ENCODE peak calls at places on chromosomes 13 and 19, in four cellular contexts. W is Panc1, Z is GM12878, R is transverse colon. G is an unnamed sample. For H3K4me1, the result is how much of the 10 kb centered on the place peaks cover.

GRCh38 chr19:49339364-49340068 is 4.3 kb downstream of the CD37 start:
- DNase-seq in W (no peak), Z (no peak), R (peak), G (peak)

GRCh38 chr19:56639217-56639616 is 3.7 kb upstream of the SMIM17 start:
- DNase-seq in W (no peak), Z (no peak), R (no peak), G (no peak)

GRCh38 chr13:111031531-111031961 is 83.6 kb upstream of the ARHGEF7 start:
- DNase-seq in W (no peak), Z (no peak), R (peak), G (no peak)

GRCh38 chr19:45558399-45558878 is 26.2 kb downstream of the OPA3 start:
- DNase-seq in W (no peak), Z (no peak), R (peak), G (no peak)

GRCh38 chr13:92573467-92574057 is 653.0 kb upstream of the GPC6 start:
- DNase-seq in W (no peak), Z (no peak), R (no peak), G (no peak)

GRCh38 chr19:34960103-34960805 is 3.8 kb downstream of the ZNF792 start:
- DNase-seq in W (no peak), Z (no peak), R (no peak), G (no peak)

GRCh38 chr19:50334741-50335421 is 5.7 kb upstream of the KCNC3 start:
- DNase-seq in W (no peak), Z (no peak), R (no peak), G (no peak)

GRCh38 chr19:38033658-38034150 is 126.7 kb downstream of the SIPA1L3 start:
- DNase-seq in W (no peak), Z (peak), R (peak), G (no peak)

GRCh38 chr13:110047511-110047910 is 259.4 kb downstream of the COL4A1 start:
- DNase-seq in W (no peak), Z (no peak), R (no peak), G (no peak)

GRCh38 chr13:101520672-101521071 is 68.2 kb downstream of the ITGBL1 start:
- DNase-seq in W (no peak), Z (no peak), R (no peak), G (no peak)

GRCh38 chr19:42442833-42443232 is at the start of gene CXCL17:
- DNase-seq in W (no peak), Z (no peak), R (no peak), G (no peak)

GRCh38 chr19:37931941-37932655 is 25.1 kb downstream of the SIPA1L3 start:
- DNase-seq in W (peak), Z (no peak), R (peak), G (peak)

GRCh38 chr19:54418030-54418929 is 3.0 kb downstream of the TTYH1 start:
- DNase-seq in W (no peak), Z (no peak), R (no peak), G (no peak)

GRCh38 chr13:51207881-51208280 is 14.3 kb upstream of the FAM124A start:
- DNase-seq in W (no peak), Z (no peak), R (no peak), G (no peak)

GRCh38 chr19:4064551-4065260 is 2.0 kb downstream of the ZBTB7A start:
- DNase-seq in W (no peak), Z (no peak), R (peak), G (peak)

GRCh38 chr19:39937792-39938191 is 3.4 kb upstream of the FCGBP start:
- DNase-seq in W (no peak), Z (no peak), R (no peak), G (no peak)

GRCh38 chr13:32330438-32330837 is 15.1 kb downstream of the BRCA2 start:
- DNase-seq in W (no peak), Z (no peak), R (no peak), G (no peak)

GRCh38 chr19:58550362-58551122 is 4.4 kb downstream of the CHMP2A start:
- DNase-seq in W (no peak), Z (no peak), R (no peak), G (no peak)

GRCh38 chr13:47334173-47334572 is 437.3 kb upstream of the HTR2A start:
- DNase-seq in W (no peak), Z (no peak), R (no peak), G (peak)

GRCh38 chr19:55590621-55591020 is 8.7 kb downstream of the FIZ1 start:
- DNase-seq in W (no peak), Z (no peak), R (no peak), G (no peak)

GRCh38 chr13:106865706-106866288 is 297.9 kb upstream of the ARGLU1 start:
- DNase-seq in W (no peak), Z (no peak), R (no peak), G (no peak)

GRCh38 chr19:18589380-18590272 is 1.0 kb downstream of the REX1BD start:
- DNase-seq in W (peak), Z (no peak), R (peak), G (peak)

GRCh38 chr13:45108716-45109706 is 11.3 kb upstream of the GTF2F2 start:
- DNase-seq in W (no peak), Z (peak), R (peak), G (no peak)

GRCh38 chr13:29800687-29801086 is 49.7 kb downstream of the UBL3 start:
- DNase-seq in W (no peak), Z (no peak), R (no peak), G (no peak)

GRCh38 chr19:49614096-49614857 is 23.3 kb downstream of the PRR12 start:
- DNase-seq in W (peak), Z (no peak), R (no peak), G (no peak)

GRCh38 chr13:46575321-46575721 is 22.4 kb downstream of the LRCH1 start:
- DNase-seq in W (no peak), Z (peak), R (no peak), G (no peak)

GRCh38 chr13:91904597-91904996 is 506.2 kb downstream of the GPC5 start:
- DNase-seq in W (no peak), Z (peak), R (no peak), G (no peak)

GRCh38 chr19:55641376-55642152 is 762 bp downstream of the ZNF580 start:
- DNase-seq in W (no peak), Z (no peak), R (no peak), G (no peak)

GRCh38 chr13:39787086-39787487 is 131.6 kb downstream of the COG6 start:
- DNase-seq in W (no peak), Z (no peak), R (no peak), G (no peak)

GRCh38 chr13:32650705-32651311 is 64.6 kb downstream of the PDS5B start:
- DNase-seq in W (no peak), Z (peak), R (peak), G (no peak)

GRCh38 chr13:43433691-43434121 is 353.1 kb downstream of the ENOX1 start:
- DNase-seq in W (no peak), Z (no peak), R (no peak), G (no peak)

GRCh38 chr19:53463263-53463662 is 4.3 kb upstream of the ZNF813 start:
- DNase-seq in W (no peak), Z (no peak), R (peak), G (no peak)

GRCh38 chr13:76809369-76809768 is 76.8 kb downstream of the KCTD12 start:
- DNase-seq in W (no peak), Z (no peak), R (no peak), G (no peak)

GRCh38 chr13:99617474-99618255 is 116.4 kb downstream of the TM9SF2 start:
- DNase-seq in W (peak), Z (no peak), R (peak), G (no peak)

GRCh38 chr13:24740014-24740890 is 23.7 kb upstream of the RNF17 start:
- DNase-seq in W (no peak), Z (no peak), R (no peak), G (no peak)

GRCh38 chr19:8332976-8333770 is 9.9 kb downstream of the KANK3 start:
- DNase-seq in W (no peak), Z (no peak), R (no peak), G (no peak)

GRCh38 chr19:49422407-49423277 is 599 bp downstream of the PTH2 start:
- DNase-seq in W (no peak), Z (no peak), R (no peak), G (no peak)

GRCh38 chr19:34428549-34429285 is 536 bp downstream of the UBA2 start:
- DNase-seq in W (no peak), Z (no peak), R (peak), G (no peak)

GRCh38 chr13:108816381-108816780 is 187.0 kb downstream of the MYO16 start:
- DNase-seq in W (no peak), Z (no peak), R (no peak), G (no peak)

GRCh38 chr13:28220166-28220565 is 81.8 kb downstream of the PAN3 start:
- DNase-seq in W (no peak), Z (no peak), R (no peak), G (no peak)

GRCh38 chr19:28150129-28150528 is 1062.8 kb downstream of the UQCRFS1 start:
- DNase-seq in W (no peak), Z (no peak), R (no peak), G (no peak)

GRCh38 chr19:28154077-28154476 is 1058.9 kb downstream of the UQCRFS1 start:
- DNase-seq in W (no peak), Z (no peak), R (no peak), G (no peak)

DNA sequence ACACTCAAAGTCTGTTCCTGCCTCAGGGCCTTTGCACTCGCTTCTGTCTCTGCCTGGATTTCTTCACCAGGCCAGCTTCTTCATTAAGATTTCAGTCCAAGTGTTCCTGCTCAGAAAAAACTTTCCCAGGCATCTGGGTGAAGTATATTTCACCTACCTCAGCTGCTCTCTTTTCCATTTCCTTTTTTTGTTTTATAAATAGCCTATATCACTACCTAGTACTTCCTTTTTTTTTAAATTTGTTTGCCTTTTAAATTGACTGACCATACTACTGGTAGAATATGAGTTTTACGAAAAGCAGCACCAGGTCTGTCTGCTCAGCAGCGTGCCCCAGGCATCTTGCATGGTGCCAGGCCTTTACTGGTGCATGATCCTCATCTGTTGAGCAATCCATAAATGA is 1064.4 kb downstream of the UQCRFS1 start:
- DNase-seq in W (no peak), Z (no peak), R (no peak), G (no peak)
- H3K4me1 ChIP-seq in W (under half), Z (under half), R (under half), G (under half)

DNA sequence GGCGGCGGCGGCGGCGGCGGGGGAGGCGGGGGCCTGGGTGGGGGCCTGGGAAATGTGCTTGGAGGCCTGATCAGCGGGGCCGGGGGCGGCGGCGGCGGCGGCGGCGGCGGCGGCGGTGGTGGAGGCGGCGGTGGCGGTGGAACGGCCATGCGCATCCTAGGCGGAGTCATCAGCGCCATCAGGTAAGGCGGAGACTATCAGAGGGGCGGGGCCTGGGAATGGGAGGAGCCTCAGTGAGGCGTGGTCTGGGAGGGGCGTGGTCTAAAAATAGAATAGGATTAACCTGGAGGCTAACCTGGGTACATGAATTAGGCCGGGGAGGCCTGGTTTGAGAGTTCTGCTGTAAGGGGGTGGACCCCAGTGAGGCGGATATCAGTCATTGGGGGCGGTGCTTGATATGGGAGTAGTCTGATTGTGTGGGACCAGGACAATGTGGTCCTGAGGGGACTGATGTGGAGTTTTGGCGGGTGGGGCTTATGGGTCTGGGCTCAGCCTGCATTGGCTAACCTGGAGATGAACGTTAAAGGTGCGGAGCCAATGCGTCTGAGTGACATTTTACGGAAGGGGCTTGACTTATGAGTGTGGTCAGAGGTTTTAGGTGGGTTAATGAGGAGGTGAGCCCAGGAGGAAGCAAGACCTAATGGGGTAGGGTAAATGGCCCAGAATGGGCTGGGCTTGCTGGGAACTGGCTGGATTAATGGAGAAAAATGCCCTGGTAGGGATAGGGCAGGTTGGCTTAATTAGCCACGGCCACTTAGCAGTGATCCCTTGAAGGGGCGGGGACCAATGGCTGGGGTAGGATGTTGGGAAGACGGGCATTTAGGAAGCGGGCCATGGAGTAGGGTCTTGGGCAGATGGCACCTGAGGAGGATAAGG is 1.4 kb downstream of the CAPNS1 start:
- DNase-seq in W (peak), Z (peak), R (peak), G (peak)
- TF ChIP-seq POLR2AphosphoS5 in W (no peak), Z (no peak), R (peak), G (no peak)

GRCh38 chr19:17234911-17235617 is 9.0 kb downstream of the OCEL1 start:
- DNase-seq in W (no peak), Z (no peak), R (peak), G (no peak)
- H3K4me3 ChIP-seq in W (peak), Z (peak), R (peak), G (peak)

DNA sequence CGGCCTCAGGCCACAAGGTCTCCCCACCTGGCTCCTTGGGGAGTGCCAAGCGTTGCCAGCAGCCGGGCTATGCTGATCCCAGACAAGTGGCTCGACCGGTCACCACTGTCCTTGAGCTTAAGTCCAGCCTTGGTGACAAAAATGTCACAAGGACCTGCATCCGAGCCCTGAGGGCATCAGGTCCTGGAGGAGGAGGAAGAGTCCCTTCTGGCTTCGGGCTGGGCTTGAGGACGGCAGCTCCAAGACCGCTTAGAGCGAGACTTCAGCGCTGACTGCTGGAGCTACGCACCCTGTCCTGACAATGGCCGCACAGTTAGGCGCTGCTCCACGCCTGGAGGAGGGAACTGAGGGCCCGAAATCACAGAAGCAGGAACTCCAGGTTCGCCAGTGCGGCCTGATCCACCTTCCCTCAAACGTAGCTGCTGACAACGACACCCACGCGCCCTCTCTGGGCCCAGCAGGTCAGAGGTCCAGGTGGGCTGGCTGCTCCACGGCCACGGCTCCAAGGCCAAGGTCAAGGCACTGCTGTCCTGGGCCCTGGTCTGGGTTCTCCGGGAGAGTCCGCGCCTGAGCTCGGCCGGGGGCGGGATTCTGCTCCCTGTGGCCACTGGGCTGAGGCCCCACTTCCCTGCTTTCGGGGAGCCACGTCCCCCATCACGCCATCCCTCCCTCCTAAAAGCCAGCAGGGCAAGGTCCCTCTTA is 7.0 kb downstream of the SBNO2 start:
- DNase-seq in W (no peak), Z (no peak), R (no peak), G (peak)
- H3K4me1 ChIP-seq in W (under half), Z (under half), R (under half), G (half or more)